ENCODE peak calls at places on chromosomes 4 and X, in nine cellular contexts. One of them, this sample, is unnamed.

GRCh38 chr4:154720618-154721267 is 23.1 kb upstream of the LRAT start:
- DNase-seq in GM23338: peak; percentile 30
- DNase-seq in memory B cell: no peak
- DNase-seq in activated naive CD4-positive, alpha-beta T cell: no peak
- DNase-seq in Ammon's horn: no peak
- DNase-seq in activated CD8-positive, alpha-beta T cell treated with anti-CD3 and anti-CD28 coated beads, Interleukin-2, amount 10 ng/mL, durations not matched to agents 7 days and 5 days: no peak
- DNase-seq in NCI-H1694: no peak
- DNase-seq in aorta: no peak
- DNase-seq in mammary epithelial cell: peak; percentile 58
- DNase-seq in this sample: no peak

GRCh38 chrX:46837543-46838481 is 969 bp downstream of the RP2 start:
- DNase-seq in NCI-H1694: no peak
- DNase-seq in aorta: no peak
- DNase-seq in memory B cell: peak; percentile 22
- DNase-seq in mammary epithelial cell: peak; percentile 59
- DNase-seq in Ammon's horn: no peak
- DNase-seq in activated naive CD4-positive, alpha-beta T cell: no peak
- DNase-seq in activated CD8-positive, alpha-beta T cell treated with anti-CD3 and anti-CD28 coated beads, Interleukin-2, amount 10 ng/mL, durations not matched to agents 7 days and 5 days: peak; percentile 22
- DNase-seq in GM23338: no peak
- DNase-seq in this sample: no peak

GRCh38 chr4:159283697-159284492 is 181.0 kb downstream of the RAPGEF2 start:
- DNase-seq in activated naive CD4-positive, alpha-beta T cell: no peak
- DNase-seq in memory B cell: no peak
- DNase-seq in aorta: no peak
- DNase-seq in mammary epithelial cell: peak; percentile 37
- DNase-seq in GM23338: peak; percentile 75
- DNase-seq in Ammon's horn: no peak
- DNase-seq in activated CD8-positive, alpha-beta T cell treated with anti-CD3 and anti-CD28 coated beads, Interleukin-2, amount 10 ng/mL, durations not matched to agents 7 days and 5 days: no peak
- DNase-seq in NCI-H1694: no peak
- DNase-seq in this sample: no peak

GRCh38 chrX:52839137-52839536 is 28.1 kb downstream of the XAGE5 start:
- DNase-seq in NCI-H1694: no peak
- DNase-seq in activated naive CD4-positive, alpha-beta T cell: no peak
- DNase-seq in Ammon's horn: no peak
- DNase-seq in GM23338: peak; percentile 1
- DNase-seq in mammary epithelial cell: no peak
- DNase-seq in activated CD8-positive, alpha-beta T cell treated with anti-CD3 and anti-CD28 coated beads, Interleukin-2, amount 10 ng/mL, durations not matched to agents 7 days and 5 days: no peak
- DNase-seq in memory B cell: no peak
- DNase-seq in aorta: no peak
- DNase-seq in this sample: no peak

GRCh38 chr4:128076465-128076864 is 15.4 kb downstream of the LARP1B start:
- DNase-seq in activated naive CD4-positive, alpha-beta T cell: no peak
- DNase-seq in Ammon's horn: no peak
- DNase-seq in GM23338: no peak
- DNase-seq in memory B cell: no peak
- DNase-seq in mammary epithelial cell: no peak
- DNase-seq in NCI-H1694: no peak
- DNase-seq in activated CD8-positive, alpha-beta T cell treated with anti-CD3 and anti-CD28 coated beads, Interleukin-2, amount 10 ng/mL, durations not matched to agents 7 days and 5 days: no peak
- DNase-seq in aorta: no peak
- DNase-seq in this sample: no peak

GRCh38 chr4:142369141-142369540 is 477.0 kb downstream of the INPP4B start:
- DNase-seq in aorta: no peak
- DNase-seq in activated CD8-positive, alpha-beta T cell treated with anti-CD3 and anti-CD28 coated beads, Interleukin-2, amount 10 ng/mL, durations not matched to agents 7 days and 5 days: no peak
- DNase-seq in activated naive CD4-positive, alpha-beta T cell: no peak
- DNase-seq in mammary epithelial cell: no peak
- DNase-seq in Ammon's horn: no peak
- DNase-seq in memory B cell: no peak
- DNase-seq in NCI-H1694: no peak
- DNase-seq in GM23338: no peak
- DNase-seq in this sample: no peak

GRCh38 chrX:53284684-53285447 is 3.5 kb upstream of the IQSEC2 start:
- DNase-seq in GM23338: peak; percentile 68
- DNase-seq in aorta: peak; percentile 67
- DNase-seq in NCI-H1694: peak; percentile 33
- DNase-seq in activated naive CD4-positive, alpha-beta T cell: no peak
- DNase-seq in memory B cell: peak; percentile 30
- DNase-seq in Ammon's horn: peak; percentile 55
- DNase-seq in activated CD8-positive, alpha-beta T cell treated with anti-CD3 and anti-CD28 coated beads, Interleukin-2, amount 10 ng/mL, durations not matched to agents 7 days and 5 days: peak; percentile 56
- DNase-seq in mammary epithelial cell: peak; percentile 26
- DNase-seq in this sample: peak; percentile 33

GRCh38 chrX:2261838-2262678 is 238.7 kb downstream of the DHRSX start:
- DNase-seq in mammary epithelial cell: no peak
- DNase-seq in NCI-H1694: no peak
- DNase-seq in GM23338: no peak
- DNase-seq in activated naive CD4-positive, alpha-beta T cell: no peak
- DNase-seq in Ammon's horn: peak; percentile 74
- DNase-seq in activated CD8-positive, alpha-beta T cell treated with anti-CD3 and anti-CD28 coated beads, Interleukin-2, amount 10 ng/mL, durations not matched to agents 7 days and 5 days: no peak
- DNase-seq in aorta: no peak
- DNase-seq in memory B cell: peak; percentile 38
- DNase-seq in this sample: no peak

GRCh38 chrX:136742721-136743379 is 37.9 kb downstream of the ARHGEF6 start:
- DNase-seq in memory B cell: no peak
- DNase-seq in activated CD8-positive, alpha-beta T cell treated with anti-CD3 and anti-CD28 coated beads, Interleukin-2, amount 10 ng/mL, durations not matched to agents 7 days and 5 days: no peak
- DNase-seq in mammary epithelial cell: no peak
- DNase-seq in aorta: no peak
- DNase-seq in Ammon's horn: no peak
- DNase-seq in NCI-H1694: no peak
- DNase-seq in GM23338: no peak
- DNase-seq in activated naive CD4-positive, alpha-beta T cell: no peak
- DNase-seq in this sample: no peak